ENCODE peak calls at places on chromosome 13, in six cellular contexts. One of them, this sample, is unnamed.

GRCh38 chr13:59522652-59523051 is 641.1 kb downstream of the DIAPH3 start:
- DNase-seq in heart right ventricle: no peak
- DNase-seq in left ventricle myocardium inferior: no peak
- DNase-seq in IMR-90: no peak
- DNase-seq in vagina: no peak
- DNase-seq in prostate gland: no peak
- DNase-seq in this sample: no peak

GRCh38 chr13:110869805-110870706 is 44.8 kb downstream of the ANKRD10 start:
- DNase-seq in heart right ventricle: peak; percentile 64
- DNase-seq in left ventricle myocardium inferior: peak; percentile 74
- DNase-seq in IMR-90: peak; percentile 100
- DNase-seq in vagina: no peak
- DNase-seq in prostate gland: peak; percentile 57
- DNase-seq in this sample: peak; percentile 99

GRCh38 chr13:109156181-109156935 is 526.9 kb downstream of the MYO16 start:
- DNase-seq in heart right ventricle: peak; percentile 54
- DNase-seq in left ventricle myocardium inferior: peak; percentile 37
- DNase-seq in IMR-90: peak; percentile 86
- DNase-seq in vagina: no peak
- DNase-seq in prostate gland: peak; percentile 9
- DNase-seq in this sample: no peak

GRCh38 chr13:106238690-106239089 is 296.8 kb downstream of the EFNB2 start:
- DNase-seq in heart right ventricle: no peak
- DNase-seq in left ventricle myocardium inferior: no peak
- DNase-seq in IMR-90: no peak
- DNase-seq in vagina: no peak
- DNase-seq in prostate gland: no peak
- DNase-seq in this sample: no peak

GRCh38 chr13:38752726-38753125 is 65.8 kb downstream of the FREM2 start:
- DNase-seq in heart right ventricle: no peak
- DNase-seq in left ventricle myocardium inferior: no peak
- DNase-seq in IMR-90: no peak
- DNase-seq in vagina: no peak
- DNase-seq in prostate gland: no peak
- DNase-seq in this sample: no peak

GRCh38 chr13:75512253-75512652 is 25.4 kb downstream of the COMMD6 start:
- DNase-seq in heart right ventricle: no peak
- DNase-seq in left ventricle myocardium inferior: no peak
- DNase-seq in IMR-90: no peak
- DNase-seq in vagina: no peak
- DNase-seq in prostate gland: no peak
- DNase-seq in this sample: no peak

GRCh38 chr13:112693831-112694497 is 4.1 kb downstream of the ATP11A start:
- DNase-seq in heart right ventricle: no peak
- DNase-seq in left ventricle myocardium inferior: no peak
- DNase-seq in IMR-90: peak; percentile 90
- DNase-seq in vagina: no peak
- DNase-seq in prostate gland: no peak
- DNase-seq in this sample: peak; percentile 48

GRCh38 chr13:92553470-92554114 is 673.0 kb upstream of the GPC6 start:
- DNase-seq in heart right ventricle: no peak
- DNase-seq in left ventricle myocardium inferior: no peak
- DNase-seq in IMR-90: no peak
- DNase-seq in vagina: no peak
- DNase-seq in prostate gland: no peak
- DNase-seq in this sample: no peak

GRCh38 chr13:102548811-102549210 is 48.0 kb upstream of the TPP2 start:
- DNase-seq in heart right ventricle: no peak
- DNase-seq in left ventricle myocardium inferior: no peak
- DNase-seq in IMR-90: no peak
- DNase-seq in vagina: no peak
- DNase-seq in prostate gland: no peak
- DNase-seq in this sample: no peak

GRCh38 chr13:25659091-25659502 is 287.3 kb downstream of the ATP8A2 start:
- DNase-seq in heart right ventricle: no peak
- DNase-seq in left ventricle myocardium inferior: no peak
- DNase-seq in IMR-90: no peak
- DNase-seq in vagina: no peak
- DNase-seq in prostate gland: peak; percentile 65
- DNase-seq in this sample: no peak

GRCh38 chr13:76231522-76232167 is 595.5 kb downstream of the LMO7 start:
- DNase-seq in heart right ventricle: no peak
- DNase-seq in left ventricle myocardium inferior: no peak
- DNase-seq in IMR-90: no peak
- DNase-seq in vagina: no peak
- DNase-seq in prostate gland: no peak
- DNase-seq in this sample: no peak

GRCh38 chr13:34347784-34348573 is 530.0 kb downstream of the RFC3 start:
- DNase-seq in heart right ventricle: no peak
- DNase-seq in left ventricle myocardium inferior: no peak
- DNase-seq in IMR-90: no peak
- DNase-seq in vagina: no peak
- DNase-seq in prostate gland: peak; percentile 64
- DNase-seq in this sample: peak; percentile 73

GRCh38 chr13:75762066-75762937 is 126.2 kb downstream of the LMO7 start:
- DNase-seq in heart right ventricle: no peak
- DNase-seq in left ventricle myocardium inferior: no peak
- DNase-seq in IMR-90: peak; percentile 63
- DNase-seq in vagina: no peak
- DNase-seq in prostate gland: peak; percentile 46
- DNase-seq in this sample: peak; percentile 93

GRCh38 chr13:91406619-91407018 is 8.2 kb downstream of the GPC5 start:
- DNase-seq in heart right ventricle: no peak
- DNase-seq in left ventricle myocardium inferior: no peak
- DNase-seq in IMR-90: peak; percentile 35
- DNase-seq in vagina: no peak
- DNase-seq in prostate gland: no peak
- DNase-seq in this sample: no peak

GRCh38 chr13:35830850-35831450 is 300.2 kb downstream of the DCLK1 start:
- DNase-seq in heart right ventricle: no peak
- DNase-seq in left ventricle myocardium inferior: no peak
- DNase-seq in IMR-90: no peak
- DNase-seq in vagina: no peak
- DNase-seq in prostate gland: no peak
- DNase-seq in this sample: no peak

GRCh38 chr13:35824395-35824794 is 306.8 kb downstream of the DCLK1 start:
- DNase-seq in heart right ventricle: no peak
- DNase-seq in left ventricle myocardium inferior: no peak
- DNase-seq in IMR-90: no peak
- DNase-seq in vagina: no peak
- DNase-seq in prostate gland: no peak
- DNase-seq in this sample: no peak

GRCh38 chr13:35822666-35823065 is 308.5 kb downstream of the DCLK1 start:
- DNase-seq in heart right ventricle: no peak
- DNase-seq in left ventricle myocardium inferior: no peak
- DNase-seq in IMR-90: no peak
- DNase-seq in vagina: no peak
- DNase-seq in prostate gland: no peak
- DNase-seq in this sample: no peak

GRCh38 chr13:35824825-35825224 is 306.4 kb downstream of the DCLK1 start:
- DNase-seq in heart right ventricle: no peak
- DNase-seq in left ventricle myocardium inferior: no peak
- DNase-seq in IMR-90: no peak
- DNase-seq in vagina: no peak
- DNase-seq in prostate gland: no peak
- DNase-seq in this sample: no peak

GRCh38 chr13:35826626-35827254 is 304.4 kb downstream of the DCLK1 start:
- DNase-seq in heart right ventricle: no peak
- DNase-seq in left ventricle myocardium inferior: no peak
- DNase-seq in IMR-90: no peak
- DNase-seq in vagina: no peak
- DNase-seq in prostate gland: no peak
- DNase-seq in this sample: no peak
- H3K27ac ChIP-seq in heart right ventricle: no peak overlapping the region
- H3K27ac ChIP-seq in left ventricle myocardium inferior: no peak overlapping the region
- H3K27ac ChIP-seq in IMR-90: no peak overlapping the region
- H3K27ac ChIP-seq in vagina: no peak overlapping the region
- H3K27ac ChIP-seq in prostate gland: no peak overlapping the region
- H3K27ac ChIP-seq in this sample: no peak overlapping the region

GRCh38 chr13:44470623-44471562 is 97.3 kb downstream of the SERP2 start:
- DNase-seq in heart right ventricle: no peak
- DNase-seq in left ventricle myocardium inferior: no peak
- DNase-seq in IMR-90: peak; percentile 40
- DNase-seq in vagina: no peak
- DNase-seq in prostate gland: no peak
- DNase-seq in this sample: no peak

GRCh38 chr13:44471686-44472085 is 98.1 kb downstream of the SERP2 start:
- DNase-seq in heart right ventricle: no peak
- DNase-seq in left ventricle myocardium inferior: no peak
- DNase-seq in IMR-90: peak; percentile 58
- DNase-seq in vagina: no peak
- DNase-seq in prostate gland: no peak
- DNase-seq in this sample: no peak

DNA sequence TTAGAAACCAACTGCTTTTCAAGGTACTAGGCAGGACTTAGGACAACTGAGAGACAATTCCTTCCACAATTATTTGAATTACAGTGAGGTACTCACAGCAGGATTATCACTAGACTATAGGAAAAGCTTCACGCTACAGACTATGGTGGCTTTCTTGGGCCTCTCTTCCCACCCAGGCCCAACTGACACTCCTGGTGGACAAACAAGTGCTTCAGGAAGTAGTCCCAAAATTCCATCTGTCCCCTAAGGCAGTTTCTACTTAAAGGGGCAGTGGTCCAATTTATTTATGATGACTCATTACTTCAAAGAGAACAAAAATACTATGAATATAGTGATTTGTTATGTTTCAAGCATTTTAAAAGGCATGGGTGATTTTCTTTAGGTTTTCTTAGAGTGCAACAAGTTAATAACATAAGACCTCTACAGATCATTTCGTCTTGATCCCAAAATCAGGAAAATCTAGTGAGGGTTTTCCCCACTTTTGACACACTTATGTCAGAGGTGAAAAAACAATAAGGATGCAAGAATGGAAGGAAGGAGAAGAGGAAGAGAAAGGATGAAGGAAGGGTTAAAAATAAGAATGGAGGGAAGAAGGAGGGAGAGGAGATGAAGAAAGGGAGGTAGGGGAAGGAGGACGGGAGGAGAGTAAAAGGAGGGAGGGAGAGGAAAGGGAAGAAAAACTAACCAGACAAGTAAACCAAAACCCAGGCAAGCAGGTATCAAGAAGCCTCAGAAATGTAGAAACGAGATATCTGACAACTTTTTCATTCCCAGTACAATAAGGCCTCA is 100.7 kb downstream of the SERP2 start:
- DNase-seq in heart right ventricle: no peak
- DNase-seq in left ventricle myocardium inferior: no peak
- DNase-seq in IMR-90: peak; percentile 17
- DNase-seq in vagina: no peak
- DNase-seq in prostate gland: no peak
- DNase-seq in this sample: no peak
- H3K27ac ChIP-seq in heart right ventricle: no peak overlapping the region
- H3K27ac ChIP-seq in left ventricle myocardium inferior: no peak overlapping the region
- H3K27ac ChIP-seq in IMR-90: no peak overlapping the region
- H3K27ac ChIP-seq in vagina: no peak overlapping the region
- H3K27ac ChIP-seq in prostate gland: no peak overlapping the region
- H3K27ac ChIP-seq in this sample: no peak overlapping the region

GRCh38 chr13:30224732-30225131 is 82.6 kb downstream of the KATNAL1 start:
- DNase-seq in heart right ventricle: no peak
- DNase-seq in left ventricle myocardium inferior: no peak
- DNase-seq in IMR-90: peak; percentile 30
- DNase-seq in vagina: no peak
- DNase-seq in prostate gland: no peak
- DNase-seq in this sample: peak; percentile 8
- H3K27ac ChIP-seq in heart right ventricle: no peak overlapping the region
- H3K27ac ChIP-seq in left ventricle myocardium inferior: no peak overlapping the region
- H3K27ac ChIP-seq in IMR-90: no peak overlapping the region
- H3K27ac ChIP-seq in vagina: no peak overlapping the region
- H3K27ac ChIP-seq in prostate gland: no peak overlapping the region
- H3K27ac ChIP-seq in this sample: no peak overlapping the region

GRCh38 chr13:21672811-21673591 is 2.1 kb downstream of the FGF9 start:
- DNase-seq in heart right ventricle: no peak
- DNase-seq in left ventricle myocardium inferior: no peak
- DNase-seq in IMR-90: no peak
- DNase-seq in vagina: no peak
- DNase-seq in prostate gland: no peak
- DNase-seq in this sample: no peak

GRCh38 chr13:21670883-21671792 is at the start of gene FGF9:
- DNase-seq in heart right ventricle: peak; percentile 77
- DNase-seq in left ventricle myocardium inferior: peak; percentile 76
- DNase-seq in IMR-90: peak; percentile 79
- DNase-seq in vagina: no peak
- DNase-seq in prostate gland: peak; percentile 62
- DNase-seq in this sample: peak; percentile 67

GRCh38 chr13:21670006-21670882 is 629 bp upstream of the FGF9 start:
- DNase-seq in heart right ventricle: peak; percentile 59
- DNase-seq in left ventricle myocardium inferior: peak; percentile 53
- DNase-seq in IMR-90: peak; percentile 48
- DNase-seq in vagina: no peak
- DNase-seq in prostate gland: no peak
- DNase-seq in this sample: no peak

GRCh38 chr13:21671793-21672680 is 1.2 kb downstream of the FGF9 start:
- DNase-seq in heart right ventricle: no peak
- DNase-seq in left ventricle myocardium inferior: no peak
- DNase-seq in IMR-90: no peak
- DNase-seq in vagina: no peak
- DNase-seq in prostate gland: no peak
- DNase-seq in this sample: no peak

DNA sequence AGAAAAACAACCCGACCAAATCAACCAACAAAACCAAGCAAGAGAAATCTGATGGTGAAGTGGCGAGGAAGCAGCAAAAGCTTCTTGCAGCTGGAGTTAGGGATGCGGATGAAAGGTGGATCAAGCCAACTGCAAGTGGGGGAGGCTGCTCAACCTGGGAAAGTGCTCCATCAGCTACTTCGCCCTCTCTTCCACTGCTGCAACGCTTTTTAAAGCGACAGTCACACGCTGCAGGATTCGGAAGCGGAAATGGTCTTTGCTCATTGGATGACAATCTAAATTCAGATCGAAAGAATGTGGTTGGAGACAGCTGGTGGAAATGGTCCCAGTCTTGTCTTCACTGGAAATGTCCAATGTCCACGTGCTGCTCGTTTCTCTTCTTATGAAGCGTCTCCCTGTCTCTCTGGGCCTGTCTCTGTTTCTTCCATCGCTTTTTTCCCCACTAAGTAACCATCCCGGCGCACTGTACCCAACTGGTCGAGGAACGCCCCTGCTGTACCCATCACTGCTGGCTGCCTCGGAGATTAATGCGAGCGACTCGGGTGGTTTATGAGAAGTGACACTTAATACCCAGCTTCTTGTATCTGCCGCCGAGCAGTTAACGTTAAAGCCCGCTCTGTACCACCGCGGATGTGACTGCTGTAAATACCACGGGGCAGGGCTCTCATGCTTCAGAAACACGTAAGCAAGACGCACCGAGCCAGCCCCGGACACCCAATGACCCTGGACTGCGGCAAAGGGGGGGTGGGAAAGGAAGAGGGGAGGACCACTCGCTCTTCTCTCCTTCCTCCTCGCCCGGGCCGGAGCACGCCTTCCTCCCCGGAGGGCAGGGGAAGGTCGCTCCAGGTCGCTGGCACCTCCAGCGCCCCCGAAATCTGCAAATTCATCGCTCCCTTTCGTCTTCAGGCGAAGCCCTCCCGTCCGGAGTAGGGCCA is 1.9 kb upstream of the FGF9 start:
- DNase-seq in heart right ventricle: no peak
- DNase-seq in left ventricle myocardium inferior: no peak
- DNase-seq in IMR-90: peak; percentile 69
- DNase-seq in vagina: no peak
- DNase-seq in prostate gland: no peak
- DNase-seq in this sample: no peak
- H3K27ac ChIP-seq in heart right ventricle: peak overlapping the region; percentile 68
- H3K27ac ChIP-seq in left ventricle myocardium inferior: no peak overlapping the region
- H3K27ac ChIP-seq in IMR-90: peak overlapping the region; percentile 29
- H3K27ac ChIP-seq in vagina: peak overlapping the region; percentile 81
- H3K27ac ChIP-seq in prostate gland: no peak overlapping the region
- H3K27ac ChIP-seq in this sample: no peak overlapping the region

This sample was measured in epithelial cell of prostate.